ENCODE peak calls at places on chromosomes 2 and 18, in four cellular contexts. R is GM23248, I is mesendoderm, O is PC-3. M is an unnamed sample.

GRCh38 chr2:174967693-174968260 is 37.4 kb downstream of the CHN1 start:
- DNase-seq in R (peak; percentile 32), I (no peak), O (no peak), M (no peak)

GRCh38 chr2:34317797-34318196 is 718.7 kb upstream of the FAM98A start:
- DNase-seq in R (no peak), I (no peak), O (no peak), M (no peak)

GRCh38 chr18:12520442-12520992 is 112.8 kb downstream of the PRELID3A start:
- DNase-seq in R (peak; percentile 26), I (no peak), O (no peak), M (peak; percentile 25)

GRCh38 chr2:20350105-20350712 is 435 bp downstream of the PUM2 start:
- DNase-seq in R (no peak), I (peak; percentile 77), O (peak; percentile 32), M (no peak)

GRCh38 chr2:70923378-70924015 is 12.2 kb upstream of the ATP6V1B1 start:
- DNase-seq in R (no peak), I (peak; percentile 71), O (peak; percentile 35), M (no peak)

GRCh38 chr2:202560200-202560599 is 74.6 kb upstream of the FAM117B start:
- DNase-seq in R (no peak), I (no peak), O (no peak), M (no peak)

GRCh38 chr18:57780318-57781127 is 22.6 kb downstream of the ATP8B1 start:
- DNase-seq in R (peak; percentile 71), I (peak; percentile 62), O (peak; percentile 82), M (peak; percentile 92)

GRCh38 chr2:37871453-37872191 is 53.5 kb upstream of the RMDN2 start:
- DNase-seq in R (peak; percentile 97), I (no peak), O (peak; percentile 50), M (peak; percentile 91)

GRCh38 chr2:73004889-73005596 is 66.5 kb downstream of the SFXN5 start:
- DNase-seq in R (no peak), I (no peak), O (no peak), M (no peak)

GRCh38 chr18:29779096-29779495 is 1263.4 kb downstream of the DSC3 start:
- DNase-seq in R (peak; percentile 29), I (no peak), O (no peak), M (peak; percentile 34)

GRCh38 chr18:13611058-13611615 is 115.2 kb downstream of the FAM210A start:
- DNase-seq in R (peak; percentile 66), I (peak; percentile 71), O (no peak), M (no peak)

GRCh38 chr18:66916834-66917233 is 312.9 kb upstream of the CDH19 start:
- DNase-seq in R (no peak), I (no peak), O (no peak), M (no peak)

GRCh38 chr2:95350320-95351079 is 52.0 kb upstream of the FAHD2A start:
- DNase-seq in R (no peak), I (no peak), O (no peak), M (no peak)

GRCh38 chr2:217777906-217778305 is 224.9 kb downstream of the TNS1 start:
- DNase-seq in R (no peak), I (no peak), O (no peak), M (no peak)

GRCh38 chr18:77135339-77136075 is 2.9 kb upstream of the MBP start:
- DNase-seq in R (no peak), I (no peak), O (no peak), M (no peak)

GRCh38 chr2:19738707-19739106 is 163.1 kb downstream of the TTC32 start:
- DNase-seq in R (peak; percentile 82), I (no peak), O (no peak), M (no peak)

GRCh38 chr2:76965772-76966171 is 556.4 kb downstream of the LRRTM4 start:
- DNase-seq in R (no peak), I (no peak), O (no peak), M (no peak)

GRCh38 chr2:228140934-228141528 is 40.5 kb downstream of the SPHKAP start:
- DNase-seq in R (no peak), I (no peak), O (no peak), M (no peak)

DNA sequence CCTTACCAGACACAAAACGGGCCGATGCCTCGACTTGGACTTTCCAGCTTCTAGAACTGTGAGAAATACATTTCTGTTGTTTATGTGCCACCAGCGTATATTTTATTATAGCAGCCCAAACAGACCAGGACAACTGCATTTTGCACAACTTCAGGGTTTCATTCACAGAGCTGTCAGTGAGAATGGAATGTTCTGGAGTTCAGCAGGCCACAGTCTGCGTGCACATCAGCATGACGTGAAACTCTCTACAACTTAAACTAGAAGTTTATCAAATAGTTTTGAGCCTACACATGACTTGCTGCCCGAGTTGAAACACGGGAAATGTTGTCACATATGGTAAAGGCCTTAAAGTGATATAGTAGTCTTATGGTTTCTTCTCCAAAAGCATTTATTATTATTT is 3.9 kb upstream of the TRIB2 start:
- DNase-seq in R (no peak), I (no peak), O (no peak), M (peak; percentile 84)
- H3K4me2 ChIP-seq in R (no peak overlapping the region), I (no peak overlapping the region), O (no peak overlapping the region), M (no peak overlapping the region)

GRCh38 chr2:8654041-8654440 is 27.8 kb upstream of the ID2 start:
- DNase-seq in R (no peak), I (no peak), O (no peak), M (no peak)

GRCh38 chr2:8656160-8656641 is 25.7 kb upstream of the ID2 start:
- DNase-seq in R (peak; percentile 82), I (no peak), O (peak; percentile 6), M (peak; percentile 76)

GRCh38 chr2:8654483-8654882 is 27.4 kb upstream of the ID2 start:
- DNase-seq in R (no peak), I (no peak), O (no peak), M (no peak)

GRCh38 chr2:8652774-8653426 is 29.0 kb upstream of the ID2 start:
- DNase-seq in R (no peak), I (no peak), O (no peak), M (no peak)

DNA sequence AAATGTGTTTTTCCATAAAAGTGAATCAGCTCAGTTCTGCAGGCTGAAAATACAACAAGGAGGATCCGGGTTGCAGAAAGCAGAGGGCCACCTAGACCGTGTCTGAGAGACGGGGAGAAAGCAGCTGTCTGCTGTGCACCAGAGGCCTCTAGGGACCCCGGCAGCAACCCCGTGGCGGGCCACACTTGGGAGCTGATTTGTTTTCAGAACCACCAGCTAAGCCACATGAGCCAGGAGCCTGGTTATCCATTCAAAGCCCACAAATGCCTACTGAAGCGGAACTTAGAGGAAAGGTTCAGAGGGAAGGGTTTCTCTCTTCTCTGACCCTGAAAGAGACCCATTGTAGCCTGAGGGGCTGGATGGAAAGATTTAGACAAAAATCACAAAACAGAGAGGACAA is 28.4 kb upstream of the ID2 start:
- DNase-seq in R (no peak), I (no peak), O (no peak), M (no peak)
- H3K4me2 ChIP-seq in R (no peak overlapping the region), I (no peak overlapping the region), O (no peak overlapping the region), M (no peak overlapping the region)

GRCh38 chr2:143720093-143720664 is 591.0 kb downstream of the ARHGAP15 start:
- DNase-seq in R (no peak), I (peak; percentile 65), O (no peak), M (no peak)

GRCh38 chr2:143716527-143716926 is 587.3 kb downstream of the ARHGAP15 start:
- DNase-seq in R (no peak), I (no peak), O (no peak), M (no peak)

GRCh38 chr2:143717532-143718168 is 588.4 kb downstream of the ARHGAP15 start:
- DNase-seq in R (peak; percentile 40), I (no peak), O (no peak), M (peak; percentile 42)

DNA sequence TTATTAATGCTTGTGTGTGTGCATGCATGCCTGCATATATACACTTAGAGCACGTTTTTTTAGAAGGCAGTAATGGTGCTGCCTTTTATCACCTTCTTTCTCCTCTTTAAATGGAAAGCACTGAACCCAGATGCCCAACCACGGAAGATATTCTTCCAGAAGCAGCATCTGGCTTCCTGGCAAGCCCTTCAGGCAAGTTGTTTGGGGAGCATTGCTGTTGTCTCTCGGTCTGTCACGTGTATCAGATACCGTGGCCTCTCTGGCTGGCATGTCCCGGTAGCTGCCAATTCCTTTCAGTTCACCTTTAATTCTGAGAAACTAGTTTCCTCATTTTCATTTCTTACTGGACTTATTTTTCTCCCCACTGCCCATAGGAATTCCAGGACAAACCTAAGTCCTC is 587.8 kb downstream of the ARHGAP15 start:
- DNase-seq in R (peak; percentile 21), I (no peak), O (no peak), M (no peak)
- H3K4me2 ChIP-seq in R (peak overlapping the region; percentile 46), I (no peak overlapping the region), O (no peak overlapping the region), M (no peak overlapping the region)

GRCh38 chr2:235709124-235709813 is 215.4 kb downstream of the AGAP1 start:
- DNase-seq in R (peak; percentile 72), I (peak; percentile 33), O (peak; percentile 97), M (peak; percentile 47)
- H3K4me2 ChIP-seq in R (peak overlapping the region; percentile 8), I (no peak overlapping the region), O (peak overlapping the region; percentile 75), M (no peak overlapping the region)

DNA sequence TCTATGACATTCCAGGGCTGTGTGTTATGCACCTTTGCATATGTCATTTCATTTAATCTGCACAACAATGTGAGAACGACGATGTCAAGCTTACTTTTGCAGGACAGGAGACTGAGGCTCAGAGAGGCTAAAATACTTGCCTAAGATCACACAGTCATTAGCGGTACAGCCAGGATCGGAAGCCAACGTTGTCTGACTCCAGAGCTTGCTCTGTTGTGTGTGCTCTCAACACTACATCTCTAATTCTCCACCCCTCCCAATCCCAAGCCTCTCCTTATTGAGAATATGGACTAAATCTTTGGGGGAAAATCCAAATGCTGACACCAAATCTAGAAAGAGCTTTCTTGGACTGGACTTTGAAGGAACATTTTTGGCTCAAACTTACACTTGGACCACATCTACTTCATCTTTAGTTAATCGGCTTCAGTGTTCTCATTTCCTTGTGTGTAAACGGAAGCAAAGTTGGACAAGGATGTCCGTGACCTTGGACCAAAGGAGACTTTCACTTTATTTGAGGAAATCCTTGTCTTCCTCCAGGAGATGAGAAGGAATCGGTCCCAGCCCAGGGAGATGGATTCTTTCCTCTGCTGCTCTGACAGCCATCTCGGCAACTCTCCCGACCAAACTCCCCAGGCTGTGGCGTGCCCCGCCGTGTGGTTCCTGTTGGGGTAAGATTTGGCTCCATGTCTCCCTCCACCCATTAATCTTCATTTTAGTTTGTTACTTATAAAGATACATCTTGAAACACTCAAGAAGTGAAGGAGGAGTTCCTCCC is 242.4 kb downstream of the LPIN1 start:
- DNase-seq in R (no peak), I (no peak), O (no peak), M (no peak)
- H3K4me2 ChIP-seq in R (no peak overlapping the region), I (no peak overlapping the region), O (no peak overlapping the region), M (no peak overlapping the region)

DNA sequence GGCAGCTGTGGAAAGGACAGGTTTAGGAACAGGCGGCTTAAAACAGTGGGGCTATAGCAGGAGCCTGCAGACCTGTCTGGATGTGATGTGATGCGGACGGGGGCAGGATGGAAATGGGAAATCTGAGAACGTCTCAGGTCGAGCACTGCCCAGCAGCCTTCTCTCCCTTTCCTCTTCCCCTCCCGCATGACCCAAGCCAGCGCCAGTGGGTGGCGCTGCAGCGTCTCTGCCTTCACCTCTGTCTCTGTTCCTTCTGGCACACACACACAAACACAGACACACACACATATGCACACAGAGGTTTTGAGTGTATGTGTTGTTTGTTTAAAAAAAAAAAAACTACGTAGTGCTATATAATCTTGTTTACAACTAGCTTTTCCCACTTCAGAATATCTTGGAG is 82.0 kb upstream of the SLC66A3 start:
- DNase-seq in R (peak; percentile 48), I (peak; percentile 86), O (peak; percentile 46), M (peak; percentile 70)
- H3K4me2 ChIP-seq in R (peak overlapping the region; percentile 22), I (no peak overlapping the region), O (no peak overlapping the region), M (no peak overlapping the region)

DNA sequence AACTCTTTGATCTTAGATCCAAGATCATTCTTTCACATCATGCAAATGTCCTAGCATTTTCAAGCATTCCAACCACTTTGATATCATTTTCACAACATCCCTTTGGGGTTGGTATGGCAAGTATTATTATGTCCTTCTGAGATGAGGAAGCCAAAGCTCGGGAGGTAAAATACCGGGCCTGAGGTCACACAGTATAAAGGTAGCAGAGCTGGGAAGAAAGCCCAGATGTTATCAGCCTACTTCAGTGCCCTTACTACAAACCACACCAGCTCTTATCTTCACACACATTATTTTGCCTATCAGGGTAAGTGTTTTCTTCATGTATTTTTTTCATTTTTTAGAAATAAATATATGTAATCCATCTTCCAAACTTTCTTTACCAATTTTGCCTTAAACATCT is 4.2 kb upstream of the B4GALT6 start:
- DNase-seq in R (no peak), I (no peak), O (no peak), M (no peak)
- H3K4me2 ChIP-seq in R (no peak overlapping the region), I (no peak overlapping the region), O (no peak overlapping the region), M (no peak overlapping the region)